ENCODE peak calls at places on chromosomes 5 and 9, in ten cellular contexts. C is psoas muscle; L is cardiac muscle cell; V is mammary epithelial cell; Z is iPS DF 6.9; D is CD8-positive, alpha-beta T cell; Q is body of pancreas; K is CD4-positive, CD25-positive, alpha-beta regulatory T cell; B is gastrocnemius medialis; R is CD8-positive, alpha-beta memory T cell. S is an unnamed sample.
A peak's percentile ranks its signal among the peaks of the same experiment; 100 is the strongest.

GRCh38 chr5:88952344-88952743 is 69.4 kb upstream of the MEF2C start:
- DNase-seq in V (no peak), D (no peak), K (no peak), R (no peak), Q (no peak), Z (no peak), L (peak; percentile 31), C (no peak), B (peak; percentile 62), S (no peak)

GRCh38 chr9:94479757-94480156 is 75.1 kb upstream of the PCAT7 start:
- DNase-seq in L (no peak), K (no peak), V (no peak), C (no peak), R (no peak), D (no peak), Z (no peak), B (no peak), Q (no peak), S (no peak)

GRCh38 chr5:61673007-61673735 is 341.1 kb downstream of the ZSWIM6 start:
- DNase-seq in V (peak; percentile 83), D (no peak), L (no peak), Z (no peak), K (no peak), Q (peak; percentile 32), C (no peak), R (no peak), B (no peak), S (no peak)

GRCh38 chr5:14016549-14016948 is 72.1 kb upstream of the DNAH5 start:
- DNase-seq in D (no peak), B (no peak), C (no peak), V (no peak), L (no peak), Z (no peak), R (no peak), K (no peak), Q (no peak), S (no peak)

GRCh38 chr5:10157085-10157669 is 92.5 kb downstream of the ATPSCKMT start:
- DNase-seq in L (no peak), Q (no peak), B (no peak), D (no peak), V (no peak), R (no peak), Z (peak; percentile 39), K (no peak), C (no peak), S (no peak)

GRCh38 chr5:143987751-143988560 is 176.0 kb downstream of the HMHB1 start:
- DNase-seq in C (no peak), Z (no peak), Q (no peak), V (no peak), B (no peak), D (no peak), R (no peak), L (no peak), K (no peak), S (no peak)

GRCh38 chr5:85204289-85204688 is 819.6 kb upstream of the EDIL3 start:
- DNase-seq in Q (no peak), B (no peak), Z (no peak), R (no peak), C (no peak), V (no peak), K (no peak), L (no peak), D (no peak), S (no peak)

GRCh38 chr5:13921573-13921972 is 22.9 kb downstream of the DNAH5 start:
- DNase-seq in C (no peak), V (peak; percentile 20), L (no peak), B (no peak), D (no peak), R (no peak), K (no peak), Z (no peak), Q (no peak), S (no peak)

GRCh38 chr5:111697881-111698757 is 58.9 kb downstream of the NREP start:
- DNase-seq in Z (no peak), B (no peak), K (no peak), R (no peak), V (no peak), Q (no peak), L (peak; percentile 50), C (no peak), D (no peak), S (no peak)

GRCh38 chr9:136714876-136715239 is 2.5 kb downstream of the DIPK1B start:
- DNase-seq in D (no peak), K (no peak), R (no peak), B (no peak), L (no peak), V (no peak), C (no peak), Z (no peak), Q (no peak), S (no peak)

GRCh38 chr5:111932628-111933027 is 175.6 kb upstream of the NREP start:
- DNase-seq in D (no peak), V (no peak), K (no peak), B (no peak), Q (no peak), C (no peak), R (no peak), Z (no peak), L (peak; percentile 56), S (no peak)

GRCh38 chr9:129712595-129713524 is 40.0 kb downstream of the PTGES start:
- DNase-seq in K (no peak), L (peak; percentile 52), D (no peak), Q (no peak), Z (no peak), C (no peak), V (no peak), R (no peak), B (no peak), S (no peak)

GRCh38 chr9:19517202-19517942 is 108.6 kb downstream of the ACER2 start:
- DNase-seq in D (no peak), R (no peak), C (no peak), V (peak; percentile 12), B (no peak), L (no peak), K (no peak), Z (peak; percentile 43), Q (peak; percentile 16), S (no peak)

GRCh38 chr9:75039006-75039405 is 10.9 kb upstream of the CARNMT1 start:
- DNase-seq in Z (no peak), C (no peak), V (no peak), R (no peak), Q (no peak), L (peak; percentile 64), D (no peak), K (no peak), B (no peak), S (no peak)

GRCh38 chr5:179343021-179343781 is 2.1 kb downstream of the ADAMTS2 start:
- DNase-seq in D (no peak), V (no peak), C (no peak), K (no peak), Q (no peak), B (no peak), R (no peak), Z (no peak), L (no peak), S (no peak)

GRCh38 chr5:143345671-143346440 is 57.6 kb downstream of the NR3C1 start:
- DNase-seq in C (no peak), Q (no peak), D (no peak), R (no peak), K (no peak), Z (no peak), V (no peak), B (no peak), L (no peak), S (no peak)

GRCh38 chr9:129081388-129081889 is 528 bp downstream of the DOLPP1 start:
- DNase-seq in Q (no peak), C (no peak), B (no peak), Z (no peak), R (no peak), K (no peak), D (no peak), V (no peak), L (no peak), S (no peak)

GRCh38 chr5:14513266-14513665 is 68.3 kb upstream of the OTULINL start:
- DNase-seq in B (no peak), V (no peak), C (no peak), L (no peak), Z (no peak), K (no peak), Q (no peak), D (no peak), R (no peak), S (no peak)

GRCh38 chr9:92468206-92468605 is 14.1 kb downstream of the ASPN start:
- DNase-seq in R (no peak), L (no peak), D (no peak), K (no peak), C (no peak), Z (no peak), V (peak; percentile 51), Q (no peak), B (no peak), S (no peak)

GRCh38 chr5:109905906-109906305 is 216.2 kb downstream of the MAN2A1 start:
- DNase-seq in D (no peak), L (no peak), B (no peak), Q (no peak), K (no peak), R (no peak), V (peak; percentile 54), Z (no peak), C (no peak), S (no peak)
- H3K36me3 ChIP-seq in D (no peaks in the 10 kb centered on the region), L (no peaks in the 10 kb centered on the region), B (no peaks in the 10 kb centered on the region), Q (no peaks in the 10 kb centered on the region), K (no peaks in the 10 kb centered on the region), R (no peaks in the 10 kb centered on the region), V (no peaks in the 10 kb centered on the region), Z (no peaks in the 10 kb centered on the region), C (no peaks in the 10 kb centered on the region), S (no peaks in the 10 kb centered on the region)

GRCh38 chr5:68287976-68288755 is 72.6 kb downstream of the PIK3R1 start:
- DNase-seq in C (peak; percentile 87), B (peak; percentile 85), Z (no peak), K (peak; percentile 62), R (peak; percentile 62), Q (peak; percentile 56), L (peak; percentile 62), D (peak; percentile 32), V (peak; percentile 80), S (peak; percentile 18)
- H3K4me3 ChIP-seq in C (peak overlapping the region; percentile 77), B (peak overlapping the region; percentile 59), Z (peak overlapping the region; percentile 51), K (peak overlapping the region; percentile 97), R (peak overlapping the region; percentile 67), Q (peak overlapping the region; percentile 37), L (peak overlapping the region; percentile 50), D (peak overlapping the region; percentile 52), V (peak overlapping the region; percentile 39), S (peak overlapping the region; percentile 57)

GRCh38 chr5:180817847-180818246 is 15.2 kb upstream of the MGAT1 start:
- DNase-seq in V (no peak), D (no peak), B (no peak), Z (no peak), R (no peak), L (no peak), K (no peak), C (no peak), Q (peak; percentile 46), S (no peak)
- H3K4me1 ChIP-seq in V (no peaks in the 10 kb centered on the region), D (peaks cover 15% of the 10 kb centered on the region), B (peaks cover 30% of the 10 kb centered on the region), Z (peaks cover 1% of the 10 kb centered on the region), R (peaks cover 24% of the 10 kb centered on the region), L (peaks cover 9% of the 10 kb centered on the region), K (peaks cover 11% of the 10 kb centered on the region), C (peaks cover 23% of the 10 kb centered on the region), Q (peaks cover 40% of the 10 kb centered on the region), S (peaks cover 10% of the 10 kb centered on the region)

DNA sequence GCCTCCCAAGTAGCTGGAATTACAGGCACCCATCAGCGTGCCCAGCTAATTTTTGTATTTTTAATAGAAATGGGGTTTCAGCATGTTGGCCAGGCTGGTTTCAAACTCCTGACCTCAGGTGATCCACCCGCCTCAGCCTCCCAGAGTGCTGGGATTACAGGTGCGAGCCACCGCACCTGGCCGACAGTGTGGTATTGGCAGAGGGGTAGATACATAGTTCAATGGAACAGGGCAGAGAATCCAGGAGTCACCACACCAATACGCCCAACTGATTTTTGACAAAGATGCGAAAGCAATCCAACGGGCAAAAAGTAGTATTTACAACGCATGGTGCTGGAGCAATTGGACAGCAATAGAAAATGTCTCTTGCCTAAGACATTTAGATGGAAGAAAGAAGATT is 164.0 kb upstream of the PPP1R26 start:
- DNase-seq in B (no peak), V (no peak), Z (no peak), D (no peak), K (no peak), Q (no peak), L (no peak), C (no peak), R (no peak), S (no peak)
- H3K36me3 ChIP-seq in B (no peaks in the 10 kb centered on the region), V (no peaks in the 10 kb centered on the region), Z (no peaks in the 10 kb centered on the region), D (no peaks in the 10 kb centered on the region), K (no peaks in the 10 kb centered on the region), Q (no peaks in the 10 kb centered on the region), L (no peaks in the 10 kb centered on the region), C (no peaks in the 10 kb centered on the region), R (no peaks in the 10 kb centered on the region), S (no peaks in the 10 kb centered on the region)